ENCODE peak calls at places on chromosome 4, in seven cellular contexts. T is amniotic epithelial cell; J is AG20443; Q is effector memory CD4-positive, alpha-beta T cell; P is esophagus squamous epithelium; K is nephron progenitor cell; R is upper lobe of left lung. N is an unnamed sample.

GRCh38 chr4:134382478-134383227 is 181.1 kb upstream of the PABPC4L start:
- DNase-seq in P (no peak), K (no peak), R (no peak), Q (no peak), T (no peak), J (no peak), N (no peak)

GRCh38 chr4:111542056-111542455 is 603.2 kb upstream of the FAM241A start:
- DNase-seq in J (peak), Q (no peak), K (no peak), P (no peak), T (peak), R (no peak), N (no peak)

GRCh38 chr4:123478859-123479345 is 82.3 kb downstream of the SPRY1 start:
- DNase-seq in P (no peak), T (peak), Q (no peak), J (peak), R (no peak), K (peak), N (peak)

GRCh38 chr4:83356899-83357661 is 22.4 kb upstream of the HPSE start:
- DNase-seq in R (no peak), J (peak), P (no peak), Q (no peak), K (no peak), T (peak), N (no peak)

GRCh38 chr4:22695917-22696316 is 3.2 kb downstream of the GBA3 start:
- DNase-seq in P (no peak), T (no peak), R (no peak), J (no peak), Q (no peak), K (no peak), N (no peak)

GRCh38 chr4:123749408-123749807 is 352.8 kb downstream of the SPRY1 start:
- DNase-seq in Q (no peak), R (peak), K (no peak), J (no peak), T (no peak), P (no peak), N (no peak)

GRCh38 chr4:116215622-116216021 is 869.8 kb downstream of the TRAM1L1 start:
- DNase-seq in R (no peak), K (no peak), T (no peak), P (no peak), Q (no peak), J (no peak), N (no peak)

GRCh38 chr4:128812360-128812958 is 3.0 kb downstream of the JADE1 start:
- DNase-seq in T (peak), J (peak), R (no peak), K (no peak), Q (no peak), P (no peak), N (peak)

GRCh38 chr4:89072921-89073320 is 15.9 kb upstream of the FAM13A start:
- DNase-seq in Q (no peak), T (no peak), R (no peak), P (no peak), J (no peak), K (no peak), N (no peak)

GRCh38 chr4:167219090-167219489 is 15.2 kb downstream of the SPOCK3 start:
- DNase-seq in K (no peak), R (no peak), J (no peak), T (no peak), Q (no peak), P (no peak), N (no peak)

GRCh38 chr4:138401330-138401729 is 159.2 kb upstream of the SLC7A11 start:
- DNase-seq in Q (no peak), J (no peak), P (no peak), T (peak), K (no peak), R (no peak), N (no peak)

GRCh38 chr4:21768349-21769310 is 179.9 kb downstream of the KCNIP4 start:
- DNase-seq in Q (no peak), P (no peak), T (peak), K (peak), R (no peak), J (peak), N (peak)

GRCh38 chr4:27701563-27701962 is 840.9 kb downstream of the STIM2 start:
- DNase-seq in R (no peak), J (no peak), K (no peak), Q (no peak), P (no peak), T (peak), N (no peak)

GRCh38 chr4:127162741-127163140 is 470.0 kb upstream of the INTU start:
- DNase-seq in K (no peak), Q (no peak), R (no peak), J (peak), T (peak), P (no peak), N (no peak)

GRCh38 chr4:131366724-131367123 is 1782.4 kb upstream of the PCDH10 start:
- DNase-seq in Q (no peak), R (no peak), P (no peak), J (no peak), K (no peak), T (no peak), N (no peak)

GRCh38 chr4:5705672-5706310 is 2.6 kb downstream of the EVC2 start:
- DNase-seq in P (no peak), T (no peak), R (no peak), Q (no peak), K (no peak), J (no peak), N (no peak)

GRCh38 chr4:87913871-87914270 is 61.6 kb upstream of the SPP1 start:
- DNase-seq in K (no peak), Q (no peak), P (no peak), T (no peak), R (no peak), J (no peak), N (no peak)

GRCh38 chr4:138639018-138639876 is 376.3 kb upstream of the NOCT start:
- DNase-seq in Q (no peak), T (peak), P (no peak), R (no peak), J (peak), K (no peak), N (no peak)

GRCh38 chr4:52979821-52980590 is 117.9 kb downstream of the RASL11B start:
- DNase-seq in J (no peak), K (no peak), R (no peak), P (no peak), T (no peak), Q (no peak), N (no peak)

N was measured in iPS-NIHi11.